ENCODE peak calls at places on chromosome 9, in four cellular contexts. C, Q, O and K are unnamed samples.

GRCh38 chr9:134419684-134420076 is 93.4 kb downstream of the RXRA start:
- DNase-seq in C (no peak), Q (no peak), O (no peak), K (peak; percentile 42)

GRCh38 chr9:114559830-114560520 is 27.6 kb upstream of the ATP6V1G1 start:
- DNase-seq in C (no peak), Q (peak; percentile 21), O (no peak), K (no peak)

GRCh38 chr9:16064701-16065230 is 511.9 kb downstream of the CCDC171 start:
- DNase-seq in C (no peak), Q (no peak), O (no peak), K (no peak)

GRCh38 chr9:130263601-130264413 is 1.8 kb upstream of the HMCN2 start:
- DNase-seq in C (no peak), Q (no peak), O (no peak), K (no peak)

GRCh38 chr9:89676281-89676680 is 71.5 kb downstream of the GADD45G start:
- DNase-seq in C (no peak), Q (no peak), O (no peak), K (no peak)

GRCh38 chr9:69645488-69645887 is 26.7 kb downstream of the APBA1 start:
- DNase-seq in C (no peak), Q (no peak), O (no peak), K (no peak)

GRCh38 chr9:84940294-84940693 is 270.8 kb downstream of the NTRK2 start:
- DNase-seq in C (no peak), Q (no peak), O (no peak), K (no peak)

GRCh38 chr9:123957731-123958130 is 27.8 kb upstream of the DENND1A start:
- DNase-seq in C (no peak), Q (no peak), O (no peak), K (no peak)

GRCh38 chr9:71854811-71855210 is 56.2 kb downstream of the ABHD17B start:
- DNase-seq in C (no peak), Q (no peak), O (no peak), K (no peak)

GRCh38 chr9:77663754-77664153 is 15.6 kb upstream of the GNA14 start:
- DNase-seq in C (no peak), Q (no peak), O (no peak), K (no peak)

GRCh38 chr9:16191691-16192402 is 639.0 kb downstream of the CCDC171 start:
- DNase-seq in C (no peak), Q (peak; percentile 2), O (peak; percentile 58), K (peak; percentile 77)

GRCh38 chr9:128393971-128394370 is 22.8 kb downstream of the URM1 start:
- DNase-seq in C (no peak), Q (peak; percentile 38), O (no peak), K (no peak)

GRCh38 chr9:121729769-121730168 is 78.3 kb downstream of the DAB2IP start:
- DNase-seq in C (no peak), Q (no peak), O (no peak), K (no peak)

GRCh38 chr9:21121595-21122251 is 19.9 kb downstream of the IFNW1 start:
- DNase-seq in C (no peak), Q (no peak), O (no peak), K (no peak)

GRCh38 chr9:127926961-127927456 is 3.6 kb downstream of the PIP5KL1 start:
- DNase-seq in C (no peak), Q (no peak), O (no peak), K (no peak)

GRCh38 chr9:76759726-76760125 is 4.5 kb upstream of the PCA3 start:
- DNase-seq in C (no peak), Q (no peak), O (no peak), K (no peak)

GRCh38 chr9:122402403-122403268 is 31.8 kb downstream of the PTGS1 start:
- DNase-seq in C (no peak), Q (peak; percentile 27), O (no peak), K (no peak)

GRCh38 chr9:126984969-126985368 is 70.4 kb downstream of the RALGPS1 start:
- DNase-seq in C (no peak), Q (no peak), O (no peak), K (no peak)

GRCh38 chr9:130321539-130321938 is 56.0 kb downstream of the HMCN2 start:
- DNase-seq in C (no peak), Q (no peak), O (no peak), K (no peak)

GRCh38 chr9:19127881-19128719 is 808 bp upstream of the PLIN2 start:
- DNase-seq in C (no peak), Q (no peak), O (no peak), K (no peak)

GRCh38 chr9:134496413-134497282 is 145.0 kb upstream of the COL5A1 start:
- DNase-seq in C (no peak), Q (no peak), O (no peak), K (no peak)

GRCh38 chr9:93501406-93501805 is 48.0 kb upstream of the FAM120AOS start:
- DNase-seq in C (no peak), Q (no peak), O (no peak), K (no peak)

GRCh38 chr9:129323999-129324553 is 146.0 kb upstream of the IER5L start:
- DNase-seq in C (no peak), Q (peak; percentile 44), O (no peak), K (no peak)

GRCh38 chr9:98570055-98570454 is 138.7 kb downstream of the GABBR2 start:
- DNase-seq in C (no peak), Q (no peak), O (no peak), K (no peak)

GRCh38 chr9:5357431-5358105 is 17.9 kb upstream of the RLN1 start:
- DNase-seq in C (no peak), Q (no peak), O (no peak), K (no peak)

GRCh38 chr9:131062979-131063378 is 33.4 kb upstream of the AIF1L start:
- DNase-seq in C (no peak), Q (no peak), O (no peak), K (no peak)

GRCh38 chr9:109560470-109561132 is 62.5 kb upstream of the PTPN3 start:
- DNase-seq in C (no peak), Q (peak; percentile 16), O (no peak), K (no peak)

GRCh38 chr9:4021621-4022213 is 278.2 kb downstream of the GLIS3 start:
- DNase-seq in C (no peak), Q (no peak), O (no peak), K (no peak)

GRCh38 chr9:134216961-134217360 is 52.6 kb upstream of the RNU6ATAC start:
- DNase-seq in C (no peak), Q (no peak), O (no peak), K (no peak)

GRCh38 chr9:130539473-130540223 is 39.7 kb upstream of the FUBP3 start:
- DNase-seq in C (no peak), Q (no peak), O (no peak), K (no peak)

GRCh38 chr9:79603222-79603925 is 31.6 kb downstream of the TLE4 start:
- DNase-seq in C (no peak), Q (no peak), O (no peak), K (no peak)

GRCh38 chr9:16970321-16970720 is 99.9 kb upstream of the BNC2 start:
- DNase-seq in C (no peak), Q (no peak), O (no peak), K (no peak)

GRCh38 chr9:112065781-112066606 is 109.1 kb downstream of the SUSD1 start:
- DNase-seq in C (no peak), Q (no peak), O (no peak), K (no peak)
- TF ChIP-seq SUZ12 in C (no peak), Q (no peak), O (no peak), K (no peak)

GRCh38 chr9:136689108-136689460 is 1.8 kb upstream of the AGPAT2 start:
- DNase-seq in C (no peak), Q (no peak), O (no peak), K (no peak)
- H3K27me3 ChIP-seq in C (no peaks in the 10 kb centered on the region), Q (peaks cover 76% of the 10 kb centered on the region), O (peaks cover 11% of the 10 kb centered on the region), K (peaks cover 33% of the 10 kb centered on the region)

GRCh38 chr9:87100001-87100400 is 152.7 kb upstream of the GAS1 start:
- DNase-seq in C (no peak), Q (no peak), O (no peak), K (no peak)
- TF ChIP-seq SUZ12 in C (no peak), Q (no peak), O (no peak), K (no peak)

GRCh38 chr9:136278894-136279293 is 25.0 kb downstream of the CCDC187 start:
- DNase-seq in C (no peak), Q (no peak), O (no peak), K (no peak)
- H3K27me3 ChIP-seq in C (peaks cover 2% of the 10 kb centered on the region), Q (peaks cover 80% of the 10 kb centered on the region), O (no peaks in the 10 kb centered on the region), K (no peaks in the 10 kb centered on the region)

GRCh38 chr9:34771023-34771422 is 61.1 kb upstream of the CCL21 start:
- DNase-seq in C (no peak), Q (no peak), O (no peak), K (no peak)
- TF ChIP-seq SUZ12 in C (no peak), Q (no peak), O (no peak), K (no peak)